ENCODE peak calls at places on chromosomes 5 and 9, in nine cellular contexts. M is WTC11; G is activated CD4-positive, alpha-beta T cell treated with anti-CD3 and anti-CD28 coated beads, Interleukin-2, amount 10 ng/mL, durations not matched to agents 7 days and 5 days; J is stimulated activated CD8-positive, alpha-beta memory T cell treated with anti-CD3 and anti-CD28 coated beads, Interleukin-7, amount 100 ng/mL, for 48 hours; F is CMK; V is AG09319; T is AG08396; L is KG1; Q is AML-193. K is an unnamed sample.

GRCh38 chr5:170617519-170618218 is 113.8 kb downstream of the KCNIP1 start:
- DNase-seq in M (no peak), G (no peak), J (no peak), F (no peak), V (no peak), T (no peak), L (no peak), Q (no peak), K (no peak)

GRCh38 chr9:3473402-3473801 is 52.4 kb downstream of the RFX3 start:
- DNase-seq in M (no peak), G (no peak), J (no peak), F (no peak), V (no peak), T (no peak), L (no peak), Q (peak), K (no peak)

GRCh38 chr5:161391724-161392123 is 154.8 kb downstream of the GABRB2 start:
- DNase-seq in M (no peak), G (no peak), J (no peak), F (no peak), V (no peak), T (no peak), L (no peak), Q (no peak), K (no peak)

GRCh38 chr5:158716668-158717067 is 383.0 kb downstream of the EBF1 start:
- DNase-seq in M (no peak), G (no peak), J (no peak), F (no peak), V (no peak), T (no peak), L (no peak), Q (peak), K (no peak)

GRCh38 chr5:34530637-34531036 is 125.5 kb upstream of the RAI14 start:
- DNase-seq in M (no peak), G (no peak), J (no peak), F (no peak), V (no peak), T (no peak), L (no peak), Q (no peak), K (no peak)

GRCh38 chr9:115157245-115157674 is 39.3 kb upstream of the TNC start:
- DNase-seq in M (no peak), G (no peak), J (no peak), F (no peak), V (no peak), T (peak), L (no peak), Q (no peak), K (no peak)

GRCh38 chr9:86322973-86323644 is 31.1 kb downstream of the TUT7 start:
- DNase-seq in M (no peak), G (no peak), J (no peak), F (no peak), V (peak), T (peak), L (no peak), Q (no peak), K (no peak)

GRCh38 chr5:104452554-104452953 is 890.0 kb upstream of the NUDT12 start:
- DNase-seq in M (no peak), G (no peak), J (no peak), F (no peak), V (no peak), T (no peak), L (no peak), Q (no peak), K (no peak)

GRCh38 chr9:101582593-101582992 is 12.2 kb downstream of the PPP3R2 start:
- DNase-seq in M (no peak), G (no peak), J (no peak), F (no peak), V (peak), T (peak), L (no peak), Q (no peak), K (no peak)

GRCh38 chr5:62627121-62627520 is 48.5 kb downstream of the LRRC70 start:
- DNase-seq in M (no peak), G (no peak), J (no peak), F (no peak), V (no peak), T (no peak), L (no peak), Q (no peak), K (no peak)

GRCh38 chr9:21993893-21994525 is at the start of gene CDKN2A:
- DNase-seq in M (peak), G (peak), J (peak), F (no peak), V (no peak), T (no peak), L (no peak), Q (peak), K (no peak)

GRCh38 chr9:134547161-134548100 is 94.2 kb upstream of the COL5A1 start:
- DNase-seq in M (no peak), G (no peak), J (no peak), F (no peak), V (no peak), T (no peak), L (no peak), Q (no peak), K (no peak)

GRCh38 chr5:1385395-1386273 is 40.7 kb upstream of the CLPTM1L start:
- DNase-seq in M (peak), G (peak), J (peak), F (peak), V (peak), T (peak), L (no peak), Q (peak), K (no peak)

GRCh38 chr5:59260973-59261372 is 632.6 kb downstream of the PDE4D start:
- DNase-seq in M (no peak), G (no peak), J (no peak), F (no peak), V (no peak), T (no peak), L (no peak), Q (no peak), K (no peak)

GRCh38 chr5:161378701-161379100 is 167.8 kb downstream of the GABRB2 start:
- DNase-seq in M (no peak), G (no peak), J (no peak), F (no peak), V (no peak), T (no peak), L (no peak), Q (no peak), K (no peak)

GRCh38 chr5:121667292-121667691 is 184.4 kb upstream of the FTMT start:
- DNase-seq in M (no peak), G (no peak), J (no peak), F (peak), V (no peak), T (no peak), L (no peak), Q (no peak), K (no peak)

K was measured in GF-D8.